ENCODE peak calls at places on chromosomes 16 and 17, in seven cellular contexts. One of them, this sample, is unnamed. For H3K27me3, the result is how much of the 10 kb centered on the place peaks cover.

GRCh38 chr17:72432143-72432604 is 311.4 kb downstream of the SOX9 start:
- DNase-seq in H9: peak
- DNase-seq in neuronal stem cell: no peak
- DNase-seq in mesendoderm: no peak
- DNase-seq in H1: no peak
- DNase-seq in mesenchymal stem cell: peak
- DNase-seq in trophoblast cell: no peak
- DNase-seq in this sample: peak

GRCh38 chr17:33015716-33016346 is 24.2 kb downstream of the SPACA3 start:
- DNase-seq in H9: peak
- DNase-seq in neuronal stem cell: no peak
- DNase-seq in mesendoderm: no peak
- DNase-seq in H1: peak
- DNase-seq in mesenchymal stem cell: no peak
- DNase-seq in trophoblast cell: peak
- DNase-seq in this sample: no peak

GRCh38 chr16:83227336-83227735 is 580.4 kb upstream of the HSBP1 start:
- DNase-seq in H9: no peak
- DNase-seq in neuronal stem cell: no peak
- DNase-seq in mesendoderm: no peak
- DNase-seq in H1: no peak
- DNase-seq in mesenchymal stem cell: no peak
- DNase-seq in trophoblast cell: no peak
- DNase-seq in this sample: no peak

GRCh38 chr17:52678211-52678610 is 519.7 kb upstream of the CA10 start:
- DNase-seq in H9: no peak
- DNase-seq in neuronal stem cell: no peak
- DNase-seq in mesendoderm: no peak
- DNase-seq in H1: no peak
- DNase-seq in mesenchymal stem cell: no peak
- DNase-seq in trophoblast cell: peak
- DNase-seq in this sample: no peak

GRCh38 chr17:81832608-81833159 is 407 bp downstream of the MCRIP1 start:
- DNase-seq in H9: no peak
- DNase-seq in neuronal stem cell: no peak
- DNase-seq in mesendoderm: no peak
- DNase-seq in H1: peak
- DNase-seq in mesenchymal stem cell: peak
- DNase-seq in trophoblast cell: no peak
- DNase-seq in this sample: no peak

GRCh38 chr17:61635913-61636432 is 45.0 kb upstream of the NACA2 start:
- DNase-seq in H9: peak
- DNase-seq in neuronal stem cell: peak
- DNase-seq in mesendoderm: peak
- DNase-seq in H1: peak
- DNase-seq in mesenchymal stem cell: peak
- DNase-seq in trophoblast cell: peak
- DNase-seq in this sample: peak

GRCh38 chr16:86951831-86952598 is 365.2 kb downstream of the C16orf95 start:
- DNase-seq in H9: no peak
- DNase-seq in neuronal stem cell: no peak
- DNase-seq in mesendoderm: peak
- DNase-seq in H1: no peak
- DNase-seq in mesenchymal stem cell: peak
- DNase-seq in trophoblast cell: no peak
- DNase-seq in this sample: peak

GRCh38 chr17:81397314-81398169 is 2.3 kb downstream of the BAHCC1 start:
- DNase-seq in H9: peak
- DNase-seq in neuronal stem cell: peak
- DNase-seq in mesendoderm: peak
- DNase-seq in H1: peak
- DNase-seq in mesenchymal stem cell: peak
- DNase-seq in trophoblast cell: no peak
- DNase-seq in this sample: peak

GRCh38 chr17:40327735-40328385 is 18.9 kb downstream of the RARA start:
- DNase-seq in H9: no peak
- DNase-seq in neuronal stem cell: no peak
- DNase-seq in mesendoderm: no peak
- DNase-seq in H1: no peak
- DNase-seq in mesenchymal stem cell: no peak
- DNase-seq in trophoblast cell: no peak
- DNase-seq in this sample: no peak

GRCh38 chr16:88202207-88202745 is 180.5 kb upstream of the ZNF469 start:
- DNase-seq in H9: no peak
- DNase-seq in neuronal stem cell: no peak
- DNase-seq in mesendoderm: no peak
- DNase-seq in H1: peak
- DNase-seq in mesenchymal stem cell: no peak
- DNase-seq in trophoblast cell: no peak
- DNase-seq in this sample: no peak

GRCh38 chr16:56189990-56190902 is 1.0 kb upstream of the GNAO1 start:
- DNase-seq in H9: no peak
- DNase-seq in neuronal stem cell: peak
- DNase-seq in mesendoderm: peak
- DNase-seq in H1: peak
- DNase-seq in mesenchymal stem cell: peak
- DNase-seq in trophoblast cell: no peak
- DNase-seq in this sample: no peak

GRCh38 chr17:63740464-63741181 is 976 bp downstream of the STRADA start:
- DNase-seq in H9: no peak
- DNase-seq in neuronal stem cell: no peak
- DNase-seq in mesendoderm: peak
- DNase-seq in H1: no peak
- DNase-seq in mesenchymal stem cell: no peak
- DNase-seq in trophoblast cell: no peak
- DNase-seq in this sample: peak

GRCh38 chr17:65058615-65059014 is 2.1 kb upstream of the GNA13 start:
- DNase-seq in H9: no peak
- DNase-seq in neuronal stem cell: no peak
- DNase-seq in mesendoderm: no peak
- DNase-seq in H1: no peak
- DNase-seq in mesenchymal stem cell: no peak
- DNase-seq in trophoblast cell: peak
- DNase-seq in this sample: no peak

GRCh38 chr17:41835800-41836549 is at the start of gene NT5C3B:
- DNase-seq in H9: peak
- DNase-seq in neuronal stem cell: peak
- DNase-seq in mesendoderm: peak
- DNase-seq in H1: peak
- DNase-seq in mesenchymal stem cell: peak
- DNase-seq in trophoblast cell: peak
- DNase-seq in this sample: no peak

GRCh38 chr16:20026673-20027072 is 47.0 kb downstream of the GPR139 start:
- DNase-seq in H9: no peak
- DNase-seq in neuronal stem cell: no peak
- DNase-seq in mesendoderm: no peak
- DNase-seq in H1: no peak
- DNase-seq in mesenchymal stem cell: no peak
- DNase-seq in trophoblast cell: no peak
- DNase-seq in this sample: no peak

GRCh38 chr17:50834126-50834785 is 1.1 kb upstream of the WFIKKN2 start:
- DNase-seq in H9: peak
- DNase-seq in neuronal stem cell: no peak
- DNase-seq in mesendoderm: no peak
- DNase-seq in H1: no peak
- DNase-seq in mesenchymal stem cell: no peak
- DNase-seq in trophoblast cell: no peak
- DNase-seq in this sample: no peak

GRCh38 chr17:11330871-11331270 is 89.9 kb downstream of the SHISA6 start:
- DNase-seq in H9: peak
- DNase-seq in neuronal stem cell: peak
- DNase-seq in mesendoderm: peak
- DNase-seq in H1: peak
- DNase-seq in mesenchymal stem cell: no peak
- DNase-seq in trophoblast cell: no peak
- DNase-seq in this sample: peak

GRCh38 chr16:3618782-3619166 is 7.4 kb upstream of the SLX4 start:
- DNase-seq in H9: no peak
- DNase-seq in neuronal stem cell: no peak
- DNase-seq in mesendoderm: no peak
- DNase-seq in H1: no peak
- DNase-seq in mesenchymal stem cell: peak
- DNase-seq in trophoblast cell: peak
- DNase-seq in this sample: no peak

GRCh38 chr16:82031116-82032084 is 3.7 kb upstream of the HSD17B2 start:
- DNase-seq in H9: no peak
- DNase-seq in neuronal stem cell: peak
- DNase-seq in mesendoderm: peak
- DNase-seq in H1: no peak
- DNase-seq in mesenchymal stem cell: peak
- DNase-seq in trophoblast cell: peak
- DNase-seq in this sample: peak

GRCh38 chr17:73787721-73788051 is 143.4 kb upstream of the SDK2 start:
- DNase-seq in H9: no peak
- DNase-seq in neuronal stem cell: peak
- DNase-seq in mesendoderm: no peak
- DNase-seq in H1: no peak
- DNase-seq in mesenchymal stem cell: no peak
- DNase-seq in trophoblast cell: no peak
- DNase-seq in this sample: no peak

GRCh38 chr17:73786286-73786743 is 142.1 kb upstream of the SDK2 start:
- DNase-seq in H9: peak
- DNase-seq in neuronal stem cell: peak
- DNase-seq in mesendoderm: peak
- DNase-seq in H1: peak
- DNase-seq in mesenchymal stem cell: no peak
- DNase-seq in trophoblast cell: no peak
- DNase-seq in this sample: no peak

GRCh38 chr17:73784015-73784603 is 139.9 kb upstream of the SDK2 start:
- DNase-seq in H9: no peak
- DNase-seq in neuronal stem cell: no peak
- DNase-seq in mesendoderm: no peak
- DNase-seq in H1: no peak
- DNase-seq in mesenchymal stem cell: no peak
- DNase-seq in trophoblast cell: no peak
- DNase-seq in this sample: no peak

GRCh38 chr17:73785466-73785865 is 141.2 kb upstream of the SDK2 start:
- DNase-seq in H9: no peak
- DNase-seq in neuronal stem cell: no peak
- DNase-seq in mesendoderm: no peak
- DNase-seq in H1: no peak
- DNase-seq in mesenchymal stem cell: no peak
- DNase-seq in trophoblast cell: no peak
- DNase-seq in this sample: no peak

GRCh38 chr17:73787036-73787720 is 142.9 kb upstream of the SDK2 start:
- DNase-seq in H9: no peak
- DNase-seq in neuronal stem cell: peak
- DNase-seq in mesendoderm: peak
- DNase-seq in H1: no peak
- DNase-seq in mesenchymal stem cell: no peak
- DNase-seq in trophoblast cell: no peak
- DNase-seq in this sample: no peak
- H3K27me3 ChIP-seq in H9: under half
- H3K27me3 ChIP-seq in neuronal stem cell: under half
- H3K27me3 ChIP-seq in mesendoderm: under half
- H3K27me3 ChIP-seq in H1: under half
- H3K27me3 ChIP-seq in mesenchymal stem cell: under half
- H3K27me3 ChIP-seq in trophoblast cell: under half
- H3K27me3 ChIP-seq in this sample: under half

DNA sequence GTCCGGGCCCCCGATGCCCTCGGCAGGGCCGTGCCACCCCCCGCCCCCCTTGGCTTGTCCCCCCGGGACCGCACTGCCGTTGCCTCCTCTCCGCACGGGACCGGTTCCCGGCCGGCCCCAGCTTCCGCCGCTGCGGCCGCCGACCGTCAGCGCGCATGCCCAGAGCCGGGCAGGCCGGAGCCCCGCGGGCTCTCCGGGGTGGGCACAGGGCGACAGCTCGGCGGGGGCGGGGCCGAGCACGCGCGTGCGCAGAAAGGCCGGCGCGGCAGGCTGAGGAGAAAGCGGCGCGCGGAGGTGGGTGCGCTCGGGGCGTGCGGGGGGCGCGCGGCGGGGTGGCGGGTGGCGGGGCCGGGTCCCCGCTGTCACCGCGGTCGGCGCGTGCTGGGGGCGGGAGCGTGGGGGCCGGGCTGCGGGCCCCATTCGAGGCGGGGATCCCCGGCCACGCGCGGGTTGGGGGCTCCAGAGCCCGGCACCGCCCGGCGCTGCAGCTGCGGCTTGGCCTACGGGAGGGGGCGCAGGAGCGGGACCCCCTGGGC is at the start of gene TBC1D24:
- DNase-seq in H9: peak
- DNase-seq in neuronal stem cell: peak
- DNase-seq in mesendoderm: peak
- DNase-seq in H1: peak
- DNase-seq in mesenchymal stem cell: peak
- DNase-seq in trophoblast cell: peak
- DNase-seq in this sample: peak
- H3K4ac ChIP-seq in H9: no peak
- H3K4ac ChIP-seq in neuronal stem cell: no peak
- H3K4ac ChIP-seq in mesendoderm: peak
- H3K4ac ChIP-seq in H1: peak
- H3K4ac ChIP-seq in mesenchymal stem cell: peak
- H3K4ac ChIP-seq in trophoblast cell: peak
- H3K4ac ChIP-seq in this sample: peak

GRCh38 chr16:23712976-23713375 is at the start of gene ERN2:
- DNase-seq in H9: peak
- DNase-seq in neuronal stem cell: no peak
- DNase-seq in mesendoderm: no peak
- DNase-seq in H1: peak
- DNase-seq in mesenchymal stem cell: no peak
- DNase-seq in trophoblast cell: no peak
- DNase-seq in this sample: no peak

GRCh38 chr16:23710504-23710903 is 2.5 kb downstream of the ERN2 start:
- DNase-seq in H9: no peak
- DNase-seq in neuronal stem cell: no peak
- DNase-seq in mesendoderm: no peak
- DNase-seq in H1: no peak
- DNase-seq in mesenchymal stem cell: no peak
- DNase-seq in trophoblast cell: no peak
- DNase-seq in this sample: no peak

GRCh38 chr16:23711785-23712184 is 1.2 kb downstream of the ERN2 start:
- DNase-seq in H9: no peak
- DNase-seq in neuronal stem cell: no peak
- DNase-seq in mesendoderm: no peak
- DNase-seq in H1: no peak
- DNase-seq in mesenchymal stem cell: no peak
- DNase-seq in trophoblast cell: no peak
- DNase-seq in this sample: no peak

DNA sequence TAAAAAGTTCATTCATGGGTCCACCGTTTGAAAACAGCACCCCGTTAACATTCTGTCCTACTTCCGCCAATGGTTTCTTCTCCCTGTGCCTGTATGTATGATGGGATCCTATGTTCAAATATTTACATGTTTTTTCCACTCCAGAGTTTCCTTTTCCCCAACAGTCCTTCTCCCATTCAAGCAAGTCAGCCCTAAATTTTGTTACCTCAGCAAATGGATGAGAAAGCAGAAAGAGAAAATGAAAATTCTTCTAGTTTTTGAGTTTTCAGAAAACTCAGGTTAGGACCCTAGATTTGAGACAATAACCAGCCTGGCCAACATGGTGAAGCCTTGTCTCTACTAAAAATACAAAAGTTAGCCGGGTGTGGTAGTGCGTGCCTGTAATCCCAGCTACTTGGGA is 3.5 kb upstream of the ERN2 start:
- DNase-seq in H9: no peak
- DNase-seq in neuronal stem cell: no peak
- DNase-seq in mesendoderm: no peak
- DNase-seq in H1: no peak
- DNase-seq in mesenchymal stem cell: no peak
- DNase-seq in trophoblast cell: no peak
- DNase-seq in this sample: no peak
- H3K27me3 ChIP-seq in H9: under half
- H3K27me3 ChIP-seq in neuronal stem cell: under half
- H3K27me3 ChIP-seq in mesendoderm: under half
- H3K27me3 ChIP-seq in H1: under half
- H3K27me3 ChIP-seq in mesenchymal stem cell: under half
- H3K27me3 ChIP-seq in trophoblast cell: under half
- H3K27me3 ChIP-seq in this sample: under half

GRCh38 chr17:79872762-79873161 is 33.5 kb upstream of the CBX4 start:
- DNase-seq in H9: no peak
- DNase-seq in neuronal stem cell: no peak
- DNase-seq in mesendoderm: no peak
- DNase-seq in H1: no peak
- DNase-seq in mesenchymal stem cell: no peak
- DNase-seq in trophoblast cell: no peak
- DNase-seq in this sample: no peak
- H3K4ac ChIP-seq in H9: no peak
- H3K4ac ChIP-seq in neuronal stem cell: no peak
- H3K4ac ChIP-seq in mesendoderm: no peak
- H3K4ac ChIP-seq in H1: no peak
- H3K4ac ChIP-seq in mesenchymal stem cell: no peak
- H3K4ac ChIP-seq in trophoblast cell: no peak
- H3K4ac ChIP-seq in this sample: no peak